ENCODE peak calls at places on chromosomes 5 and 9, in four cellular contexts. One of them, this sample, is unnamed.

GRCh38 chr9:92483896-92484545 is 1.7 kb upstream of the ASPN start:
- DNase-seq in body of pancreas: no peak
- DNase-seq in naive thymus-derived CD4-positive, alpha-beta T cell: no peak
- DNase-seq in suprapubic skin: no peak
- DNase-seq in this sample: no peak

GRCh38 chr9:68683433-68683832 is 21.6 kb upstream of the PIP5K1B start:
- DNase-seq in body of pancreas: no peak
- DNase-seq in naive thymus-derived CD4-positive, alpha-beta T cell: no peak
- DNase-seq in suprapubic skin: no peak
- DNase-seq in this sample: no peak

GRCh38 chr9:88775966-88776365 is 215.3 kb upstream of the S1PR3 start:
- DNase-seq in naive thymus-derived CD4-positive, alpha-beta T cell: no peak
- DNase-seq in suprapubic skin: no peak
- DNase-seq in body of pancreas: no peak
- DNase-seq in this sample: no peak

GRCh38 chr9:87706066-87706739 is 19.7 kb upstream of the CTSL start:
- DNase-seq in suprapubic skin: no peak
- DNase-seq in body of pancreas: no peak
- DNase-seq in naive thymus-derived CD4-positive, alpha-beta T cell: no peak
- DNase-seq in this sample: no peak

GRCh38 chr5:30505014-30505886 is 688.2 kb upstream of the CDH6 start:
- DNase-seq in suprapubic skin: no peak
- DNase-seq in body of pancreas: no peak
- DNase-seq in naive thymus-derived CD4-positive, alpha-beta T cell: no peak
- DNase-seq in this sample: no peak

GRCh38 chr9:120780367-120780766 is 12.8 kb downstream of the FBXW2 start:
- DNase-seq in naive thymus-derived CD4-positive, alpha-beta T cell: no peak
- DNase-seq in body of pancreas: no peak
- DNase-seq in suprapubic skin: no peak
- DNase-seq in this sample: no peak

GRCh38 chr9:115640887-115641286 is 512.7 kb upstream of the PAPPA start:
- DNase-seq in naive thymus-derived CD4-positive, alpha-beta T cell: no peak
- DNase-seq in body of pancreas: no peak
- DNase-seq in suprapubic skin: no peak
- DNase-seq in this sample: no peak

GRCh38 chr9:110284211-110284849 is 28.0 kb upstream of the TXN start:
- DNase-seq in suprapubic skin: no peak
- DNase-seq in naive thymus-derived CD4-positive, alpha-beta T cell: no peak
- DNase-seq in body of pancreas: no peak
- DNase-seq in this sample: no peak

GRCh38 chr5:37615184-37615583 is 224.7 kb downstream of the GDNF start:
- DNase-seq in body of pancreas: no peak
- DNase-seq in suprapubic skin: no peak
- DNase-seq in naive thymus-derived CD4-positive, alpha-beta T cell: no peak
- DNase-seq in this sample: no peak

GRCh38 chr5:53019320-53019719 is 30.2 kb downstream of the ITGA2 start:
- DNase-seq in naive thymus-derived CD4-positive, alpha-beta T cell: no peak
- DNase-seq in body of pancreas: no peak
- DNase-seq in suprapubic skin: no peak
- DNase-seq in this sample: no peak

GRCh38 chr5:72955143-72955767 is 586 bp upstream of the FCHO2 start:
- DNase-seq in body of pancreas: peak
- DNase-seq in suprapubic skin: no peak
- DNase-seq in naive thymus-derived CD4-positive, alpha-beta T cell: peak
- DNase-seq in this sample: peak

GRCh38 chr9:79912641-79913040 is 340.9 kb downstream of the TLE4 start:
- DNase-seq in body of pancreas: no peak
- DNase-seq in naive thymus-derived CD4-positive, alpha-beta T cell: no peak
- DNase-seq in suprapubic skin: no peak
- DNase-seq in this sample: no peak

GRCh38 chr5:100758780-100759179 is 144.3 kb downstream of the ST8SIA4 start:
- DNase-seq in naive thymus-derived CD4-positive, alpha-beta T cell: no peak
- DNase-seq in body of pancreas: no peak
- DNase-seq in suprapubic skin: no peak
- DNase-seq in this sample: no peak

GRCh38 chr5:160479926-160480325 is 58.3 kb downstream of the PTTG1 start:
- DNase-seq in body of pancreas: no peak
- DNase-seq in naive thymus-derived CD4-positive, alpha-beta T cell: no peak
- DNase-seq in suprapubic skin: no peak
- DNase-seq in this sample: no peak

GRCh38 chr5:170638454-170639220 is 134.8 kb downstream of the KCNIP1 start:
- DNase-seq in suprapubic skin: no peak
- DNase-seq in body of pancreas: peak
- DNase-seq in naive thymus-derived CD4-positive, alpha-beta T cell: peak
- DNase-seq in this sample: peak

GRCh38 chr5:1001406-1002270 is 7.0 kb upstream of the NKD2 start:
- DNase-seq in suprapubic skin: peak
- DNase-seq in naive thymus-derived CD4-positive, alpha-beta T cell: no peak
- DNase-seq in body of pancreas: no peak
- DNase-seq in this sample: no peak

GRCh38 chr5:127697894-127698600 is 5.1 kb upstream of the CCDC192 start:
- DNase-seq in body of pancreas: peak
- DNase-seq in suprapubic skin: no peak
- DNase-seq in naive thymus-derived CD4-positive, alpha-beta T cell: no peak
- DNase-seq in this sample: no peak

GRCh38 chr9:135087489-135087791 is at the start of gene OLFM1:
- DNase-seq in naive thymus-derived CD4-positive, alpha-beta T cell: no peak
- DNase-seq in body of pancreas: peak
- DNase-seq in suprapubic skin: peak
- DNase-seq in this sample: no peak
- H3K4me3 ChIP-seq in naive thymus-derived CD4-positive, alpha-beta T cell: no peak
- H3K4me3 ChIP-seq in body of pancreas: no peak
- H3K4me3 ChIP-seq in suprapubic skin: peak
- H3K4me3 ChIP-seq in this sample: no peak

GRCh38 chr9:127392976-127393375 is 4.0 kb upstream of the SLC2A8 start:
- DNase-seq in naive thymus-derived CD4-positive, alpha-beta T cell: no peak
- DNase-seq in suprapubic skin: peak
- DNase-seq in body of pancreas: no peak
- DNase-seq in this sample: no peak

GRCh38 chr9:127392166-127392565 is 4.8 kb upstream of the SLC2A8 start:
- DNase-seq in suprapubic skin: peak
- DNase-seq in body of pancreas: no peak
- DNase-seq in naive thymus-derived CD4-positive, alpha-beta T cell: no peak
- DNase-seq in this sample: no peak

GRCh38 chr9:127396253-127396807 is 639 bp upstream of the SLC2A8 start:
- DNase-seq in suprapubic skin: no peak
- DNase-seq in body of pancreas: no peak
- DNase-seq in naive thymus-derived CD4-positive, alpha-beta T cell: no peak
- DNase-seq in this sample: no peak

GRCh38 chr9:127395491-127396252 is 1.3 kb upstream of the SLC2A8 start:
- DNase-seq in naive thymus-derived CD4-positive, alpha-beta T cell: no peak
- DNase-seq in body of pancreas: no peak
- DNase-seq in suprapubic skin: peak
- DNase-seq in this sample: no peak

GRCh38 chr9:127393680-127394079 is 3.3 kb upstream of the SLC2A8 start:
- DNase-seq in suprapubic skin: no peak
- DNase-seq in naive thymus-derived CD4-positive, alpha-beta T cell: no peak
- DNase-seq in body of pancreas: no peak
- DNase-seq in this sample: no peak
- H3K4me3 ChIP-seq in suprapubic skin: no peak
- H3K4me3 ChIP-seq in naive thymus-derived CD4-positive, alpha-beta T cell: no peak
- H3K4me3 ChIP-seq in body of pancreas: no peak
- H3K4me3 ChIP-seq in this sample: no peak

GRCh38 chr9:113399646-113400200 is 1.4 kb downstream of the ALAD start:
- DNase-seq in suprapubic skin: no peak
- DNase-seq in naive thymus-derived CD4-positive, alpha-beta T cell: no peak
- DNase-seq in body of pancreas: no peak
- DNase-seq in this sample: no peak
- H3K4me3 ChIP-seq in suprapubic skin: no peak
- H3K4me3 ChIP-seq in naive thymus-derived CD4-positive, alpha-beta T cell: peak
- H3K4me3 ChIP-seq in body of pancreas: no peak
- H3K4me3 ChIP-seq in this sample: no peak

GRCh38 chr5:63131618-63132285 is 553.1 kb downstream of the LRRC70 start:
- DNase-seq in naive thymus-derived CD4-positive, alpha-beta T cell: no peak
- DNase-seq in body of pancreas: no peak
- DNase-seq in suprapubic skin: no peak
- DNase-seq in this sample: no peak
- H3K4me3 ChIP-seq in naive thymus-derived CD4-positive, alpha-beta T cell: no peak
- H3K4me3 ChIP-seq in body of pancreas: no peak
- H3K4me3 ChIP-seq in suprapubic skin: no peak
- H3K4me3 ChIP-seq in this sample: no peak

This sample was measured in effector memory CD4-positive, alpha-beta T cell.